ENCODE peak calls at places on chromosomes 12 and 14, in six cellular contexts. U is AG08395; Q is lung; N is GM20000; L is activated naive CD4-positive, alpha-beta T cell treated with anti-CD3 and anti-CD28 coated beads for 36 hours; I is M059J. E is an unnamed sample.

GRCh38 chr12:6341439-6342139 is at the start of gene TNFRSF1A:
- DNase-seq in L (peak), N (peak), Q (peak), U (peak), I (peak), E (peak)

GRCh38 chr12:68796399-68796798 is 11.6 kb upstream of the MDM2 start:
- DNase-seq in Q (no peak), L (no peak), U (no peak), I (no peak), N (no peak), E (no peak)

GRCh38 chr14:75298187-75298985 is 19.8 kb downstream of the FOS start:
- DNase-seq in L (no peak), N (no peak), I (no peak), U (no peak), Q (peak), E (no peak)

GRCh38 chr12:57740656-57741412 is 2.3 kb upstream of the AGAP2 start:
- DNase-seq in N (peak), I (no peak), L (peak), Q (no peak), U (no peak), E (no peak)

GRCh38 chr14:72615511-72616121 is 278.3 kb downstream of the DPF3 start:
- DNase-seq in N (no peak), Q (no peak), L (no peak), I (peak), U (no peak), E (peak)

GRCh38 chr12:65670775-65671174 is 153.5 kb upstream of the HMGA2 start:
- DNase-seq in L (no peak), U (no peak), I (peak), N (no peak), Q (no peak), E (peak)

GRCh38 chr12:124898200-124898950 is 16.1 kb downstream of the UBC start:
- DNase-seq in I (peak), L (peak), U (peak), N (peak), Q (no peak), E (peak)

GRCh38 chr12:21656931-21657335 is 709 bp downstream of the LDHB start:
- DNase-seq in I (peak), U (peak), N (peak), Q (no peak), L (peak), E (peak)

GRCh38 chr14:64801046-64801445 is 78.7 kb downstream of the SPTB start:
- DNase-seq in U (no peak), Q (no peak), I (no peak), L (no peak), N (no peak), E (no peak)

GRCh38 chr12:24378548-24379011 is 429.1 kb upstream of the SOX5 start:
- DNase-seq in N (no peak), L (no peak), Q (no peak), U (no peak), I (peak), E (no peak)

GRCh38 chr14:85634205-85634604 is 104.3 kb downstream of the FLRT2 start:
- DNase-seq in N (no peak), U (peak), Q (no peak), L (no peak), I (no peak), E (no peak)

GRCh38 chr14:93136009-93136408 is 20.3 kb upstream of the ITPK1 start:
- DNase-seq in Q (no peak), L (no peak), U (no peak), N (no peak), I (no peak), E (no peak)

GRCh38 chr14:103007555-103007954 is 49.8 kb downstream of the CDC42BPB start:
- DNase-seq in N (no peak), I (no peak), U (no peak), L (no peak), Q (no peak), E (no peak)

GRCh38 chr14:51653096-51653814 is 1.5 kb downstream of the FRMD6 start:
- DNase-seq in I (peak), N (no peak), U (peak), Q (no peak), L (peak), E (peak)

GRCh38 chr14:73610692-73611091 is 1.6 kb upstream of the ACOT6 start:
- DNase-seq in I (peak), Q (no peak), N (no peak), L (no peak), U (no peak), E (no peak)

GRCh38 chr14:56799327-56799645 is 11.0 kb downstream of the OTX2 start:
- DNase-seq in I (no peak), U (no peak), N (no peak), Q (no peak), L (no peak), E (no peak)

GRCh38 chr12:88145567-88146347 is 3.6 kb downstream of the TMTC3 start:
- DNase-seq in I (no peak), Q (no peak), L (no peak), U (no peak), N (no peak), E (no peak)

GRCh38 chr12:26548227-26548626 is 284.8 kb downstream of the ITPR2 start:
- DNase-seq in N (no peak), L (no peak), U (no peak), I (no peak), Q (no peak), E (no peak)

GRCh38 chr14:22980672-22981089 is 1.7 kb downstream of the AJUBA start:
- DNase-seq in N (no peak), L (peak), Q (peak), I (peak), U (peak), E (peak)

GRCh38 chr12:83389237-83389996 is 702.7 kb downstream of the TMTC2 start:
- DNase-seq in U (no peak), N (peak), L (peak), Q (no peak), I (no peak), E (no peak)

GRCh38 chr12:15629108-15629507 is 160.1 kb downstream of the EPS8 start:
- DNase-seq in L (no peak), I (peak), U (peak), N (peak), Q (no peak), E (peak)